ENCODE peak calls at places on chromosomes 16 and 17, in ten cellular contexts. S is ACHN; Z is GM04504; J is fibroblast of the conjunctiva; M is COR-L47; T is epithelial cell of proximal tubule; E is pons; C is uterus; Y is RWPE2; Q is naive thymus-derived CD4-positive, alpha-beta T cell. L is an unnamed sample.

GRCh38 chr16:89700649-89701424 is 668 bp downstream of the SPATA2L start:
- DNase-seq in S (peak; percentile 86), M (peak; percentile 74), T (no peak), Q (peak; percentile 46), E (no peak), J (no peak), Z (no peak), C (peak; percentile 43), Y (peak; percentile 68), L (peak; percentile 60)

GRCh38 chr17:36665417-36665816 is 64.0 kb downstream of the MRM1 start:
- DNase-seq in C (no peak), Q (no peak), Z (no peak), J (no peak), Y (no peak), S (no peak), T (no peak), E (no peak), M (no peak), L (no peak)

GRCh38 chr17:17417718-17418151 is 59.1 kb upstream of the MED9 start:
- DNase-seq in Q (no peak), J (no peak), Z (no peak), E (no peak), C (no peak), T (no peak), Y (peak; percentile 7), S (no peak), M (no peak), L (no peak)

GRCh38 chr16:4136229-4136813 is 20.1 kb upstream of the ADCY9 start:
- DNase-seq in T (peak; percentile 33), M (no peak), E (no peak), Y (peak; percentile 85), J (no peak), C (no peak), Q (no peak), S (no peak), Z (no peak), L (no peak)

GRCh38 chr16:9364721-9365693 is 273.6 kb downstream of the HAPSTR1 start:
- DNase-seq in S (no peak), Z (no peak), Y (no peak), T (no peak), Q (no peak), C (peak; percentile 65), M (no peak), J (no peak), E (peak; percentile 89), L (no peak)

GRCh38 chr17:39001703-39002637 is 34.8 kb upstream of the FBXO47 start:
- DNase-seq in S (no peak), M (no peak), T (no peak), Q (no peak), C (peak; percentile 80), E (no peak), J (peak; percentile 82), Y (no peak), Z (no peak), L (no peak)

GRCh38 chr17:34620458-34620857 is 41.1 kb downstream of the TMEM132E start:
- DNase-seq in T (no peak), Y (no peak), C (no peak), M (no peak), Q (no peak), E (no peak), S (no peak), J (no peak), Z (no peak), L (no peak)

GRCh38 chr17:49223517-49224197 is 6.9 kb downstream of the PHOSPHO1 start:
- DNase-seq in E (no peak), Z (no peak), Q (no peak), S (peak; percentile 51), J (no peak), C (peak; percentile 34), M (no peak), Y (no peak), T (no peak), L (peak; percentile 45)

GRCh38 chr16:84049403-84050060 is 6.9 kb upstream of the SLC38A8 start:
- DNase-seq in Q (no peak), Z (no peak), C (no peak), T (no peak), E (peak; percentile 55), S (no peak), M (no peak), Y (peak; percentile 12), J (no peak), L (no peak)

GRCh38 chr16:17552351-17552750 is 81.6 kb upstream of the XYLT1 start:
- DNase-seq in S (no peak), T (no peak), C (no peak), J (no peak), Y (peak; percentile 77), Z (no peak), E (no peak), M (no peak), Q (no peak), L (no peak)

GRCh38 chr17:3894927-3895343 is 2.1 kb upstream of the CAMKK1 start:
- DNase-seq in Q (no peak), Y (no peak), S (no peak), T (no peak), M (no peak), E (no peak), C (peak; percentile 47), Z (no peak), J (no peak), L (no peak)

GRCh38 chr17:6523809-6524355 is 32.5 kb downstream of the PITPNM3 start:
- DNase-seq in J (no peak), C (no peak), Y (no peak), Z (no peak), E (no peak), T (no peak), Q (no peak), M (no peak), S (peak; percentile 13), L (no peak)

GRCh38 chr16:63323055-63323454 is 1286.8 kb upstream of the CDH8 start:
- DNase-seq in Q (no peak), S (no peak), J (no peak), Z (no peak), M (no peak), E (no peak), T (no peak), C (no peak), Y (no peak), L (no peak)

GRCh38 chr17:36148559-36149295 is 27.7 kb downstream of the TBC1D3B start:
- DNase-seq in E (peak; percentile 36), S (peak; percentile 60), C (peak; percentile 18), Q (peak; percentile 19), J (peak; percentile 13), T (peak; percentile 16), Y (no peak), M (peak; percentile 24), Z (peak; percentile 27), L (peak; percentile 36)

GRCh38 chr17:21539146-21539545 is 153.2 kb upstream of the KCNJ18 start:
- DNase-seq in T (no peak), Z (peak; percentile 2), S (no peak), M (no peak), Q (no peak), J (no peak), E (no peak), Y (no peak), C (no peak), L (no peak)

GRCh38 chr17:8155341-8156173 is 3.4 kb upstream of the PER1 start:
- DNase-seq in Z (no peak), T (no peak), C (peak; percentile 39), J (no peak), Q (peak; percentile 57), S (no peak), M (no peak), E (no peak), Y (no peak), L (no peak)

GRCh38 chr17:56292628-56293027 is 139.4 kb downstream of the ANKFN1 start:
- DNase-seq in M (no peak), E (no peak), S (no peak), J (no peak), T (no peak), C (no peak), Z (no peak), Y (no peak), Q (no peak), L (no peak)

GRCh38 chr16:57911711-57912110 is 59.2 kb downstream of the CNGB1 start:
- DNase-seq in S (no peak), C (no peak), Y (no peak), Z (no peak), E (no peak), J (no peak), T (no peak), Q (no peak), M (no peak), L (no peak)

GRCh38 chr16:30786115-30786935 is 680 bp downstream of the ZNF629 start:
- DNase-seq in Q (no peak), T (no peak), S (peak; percentile 73), Y (peak; percentile 57), E (no peak), Z (no peak), J (no peak), C (no peak), M (no peak), L (no peak)

GRCh38 chr16:27179500-27180072 is 23.7 kb upstream of the KDM8 start:
- DNase-seq in Y (no peak), Z (no peak), Q (peak; percentile 80), E (peak; percentile 57), M (peak; percentile 19), C (peak; percentile 78), S (peak; percentile 79), T (no peak), J (peak; percentile 38), L (peak; percentile 66)

GRCh38 chr17:52235416-52235960 is 77.0 kb upstream of the CA10 start:
- DNase-seq in Z (no peak), C (no peak), S (no peak), J (no peak), E (peak; percentile 33), Q (no peak), T (no peak), Y (no peak), M (no peak), L (no peak)

GRCh38 chr17:49823614-49824013 is 24.3 kb downstream of the TAC4 start:
- DNase-seq in M (no peak), Y (no peak), Q (no peak), Z (peak; percentile 28), S (no peak), J (no peak), E (no peak), C (no peak), T (no peak), L (no peak)

GRCh38 chr16:84630446-84631152 is 12.7 kb upstream of the COTL1 start:
- DNase-seq in J (no peak), T (no peak), M (no peak), Q (peak; percentile 20), E (no peak), C (no peak), S (no peak), Y (no peak), Z (no peak), L (no peak)

GRCh38 chr17:6452471-6453266 is 8.4 kb downstream of the PIMREG start:
- DNase-seq in S (no peak), Y (no peak), J (no peak), C (no peak), M (no peak), Q (no peak), E (no peak), T (no peak), Z (no peak), L (no peak)

GRCh38 chr16:898216-898615 is 72.6 kb downstream of the LMF1 start:
- DNase-seq in J (no peak), Z (no peak), M (no peak), E (no peak), S (no peak), C (no peak), Q (no peak), Y (no peak), T (no peak), L (no peak)

GRCh38 chr17:78263063-78263735 is 31.8 kb downstream of the TMEM235 start:
- DNase-seq in E (no peak), Q (no peak), Z (no peak), C (no peak), T (no peak), J (no peak), Y (peak; percentile 59), M (no peak), S (no peak), L (no peak)

GRCh38 chr16:73154063-73154870 is 106.3 kb upstream of the ZFHX3 start:
- DNase-seq in J (no peak), S (no peak), Z (no peak), T (no peak), E (peak; percentile 91), M (no peak), Y (no peak), C (peak; percentile 21), Q (no peak), L (no peak)

GRCh38 chr17:9729735-9730420 is 61.5 kb downstream of the DHRS7C start:
- DNase-seq in T (no peak), E (no peak), J (no peak), S (peak; percentile 50), Y (no peak), M (no peak), Z (no peak), C (no peak), Q (no peak), L (no peak)